ENCODE peak calls at places on chromosomes 1 and 21, in five cellular contexts. N is neuronal stem cell, V is RWPE1, K is esophagus squamous epithelium, R is H9. D is an unnamed sample.

GRCh38 chr21:28337319-28337718 is 655.4 kb downstream of the LTN1 start:
- DNase-seq in N (no peak), V (peak), K (no peak), R (no peak), D (no peak)

GRCh38 chr1:24108334-24109165 is 3.4 kb downstream of the MYOM3 start:
- DNase-seq in N (no peak), V (peak), K (no peak), R (no peak), D (no peak)

GRCh38 chr1:168725060-168725459 is 3.9 kb downstream of the DPT start:
- DNase-seq in N (no peak), V (no peak), K (no peak), R (no peak), D (no peak)

GRCh38 chr1:24946861-24947658 is 17.0 kb upstream of the RUNX3 start:
- DNase-seq in N (no peak), V (no peak), K (no peak), R (no peak), D (no peak)

GRCh38 chr1:119982006-119982405 is 85.7 kb upstream of the ADAM30 start:
- DNase-seq in N (no peak), V (no peak), K (no peak), R (no peak), D (no peak)

GRCh38 chr1:192907545-192908243 is 98.9 kb downstream of the RGS2 start:
- DNase-seq in N (no peak), V (peak), K (no peak), R (no peak), D (no peak)

GRCh38 chr1:227318003-227318851 is at the start of gene CDC42BPA:
- DNase-seq in N (peak), V (peak), K (peak), R (peak), D (peak)

GRCh38 chr21:18673789-18674188 is 270.2 kb upstream of the TMPRSS15 start:
- DNase-seq in N (no peak), V (no peak), K (no peak), R (no peak), D (no peak)

GRCh38 chr1:87398644-87399043 is 70.0 kb downstream of the LMO4 start:
- DNase-seq in N (no peak), V (peak), K (no peak), R (no peak), D (no peak)

GRCh38 chr1:16075337-16076002 is 2.0 kb upstream of the FAM131C start:
- DNase-seq in N (no peak), V (no peak), K (no peak), R (no peak), D (no peak)

GRCh38 chr1:97006044-97006676 is 284.6 kb downstream of the PTBP2 start:
- DNase-seq in N (no peak), V (no peak), K (no peak), R (no peak), D (peak)

GRCh38 chr1:64539808-64540207 is 69.9 kb downstream of the CACHD1 start:
- DNase-seq in N (no peak), V (no peak), K (no peak), R (no peak), D (peak)

GRCh38 chr21:40054403-40054802 is 187.2 kb downstream of the PCP4 start:
- DNase-seq in N (no peak), V (no peak), K (no peak), R (no peak), D (peak)

GRCh38 chr21:33931799-33932390 is 16.3 kb upstream of the ATP5PO start:
- DNase-seq in N (no peak), V (no peak), K (no peak), R (no peak), D (no peak)

GRCh38 chr1:156391701-156392100 is 22.7 kb downstream of the RHBG start:
- DNase-seq in N (no peak), V (no peak), K (no peak), R (no peak), D (no peak)

GRCh38 chr1:106787511-106787910 is 269.0 kb upstream of the PRMT6 start:
- DNase-seq in N (no peak), V (no peak), K (no peak), R (no peak), D (no peak)

GRCh38 chr21:40356644-40357043 is 489.4 kb downstream of the PCP4 start:
- DNase-seq in N (no peak), V (no peak), K (no peak), R (no peak), D (no peak)

GRCh38 chr1:152884966-152885624 is 7.0 kb downstream of the SMCP start:
- DNase-seq in N (no peak), V (no peak), K (no peak), R (no peak), D (no peak)

GRCh38 chr1:230899845-230900251 is 31.5 kb upstream of the C1orf198 start:
- DNase-seq in N (no peak), V (no peak), K (no peak), R (no peak), D (no peak)

GRCh38 chr21:16624468-16625102 is 888.3 kb upstream of the CXADR start:
- DNase-seq in N (no peak), V (no peak), K (no peak), R (no peak), D (no peak)

GRCh38 chr1:203440780-203441179 is 34.8 kb upstream of the PRELP start:
- DNase-seq in N (no peak), V (peak), K (no peak), R (peak), D (peak)

GRCh38 chr1:52907068-52907811 is 14.3 kb downstream of the ECHDC2 start:
- DNase-seq in N (no peak), V (peak), K (no peak), R (no peak), D (no peak)

GRCh38 chr1:244954358-244954757 is 90.0 kb upstream of the HNRNPU start:
- DNase-seq in N (no peak), V (no peak), K (no peak), R (no peak), D (no peak)

GRCh38 chr21:45581322-45581712 is 39.1 kb upstream of the SLC19A1 start:
- DNase-seq in N (no peak), V (no peak), K (no peak), R (no peak), D (no peak)

GRCh38 chr1:192453360-192454045 is 122.1 kb upstream of the RGS1 start:
- DNase-seq in N (no peak), V (no peak), K (no peak), R (no peak), D (no peak)

GRCh38 chr1:19138958-19139581 is 71.0 kb downstream of the UBR4 start:
- DNase-seq in N (no peak), V (no peak), K (no peak), R (no peak), D (no peak)

GRCh38 chr21:37032877-37033471 is 26.5 kb downstream of the RIPPLY3 start:
- DNase-seq in N (no peak), V (peak), K (no peak), R (no peak), D (peak)

GRCh38 chr1:6180215-6180577 is at the start of gene CHD5:
- DNase-seq in N (peak), V (no peak), K (no peak), R (peak), D (no peak)

GRCh38 chr21:29338256-29338655 is 39.5 kb downstream of the BACH1 start:
- DNase-seq in N (no peak), V (no peak), K (no peak), R (no peak), D (no peak)

GRCh38 chr1:77281491-77282186 is at the start of gene AK5:
- DNase-seq in N (peak), V (peak), K (no peak), R (peak), D (no peak)

GRCh38 chr1:15154480-15155036 is 1.0 kb downstream of the TMEM51 start:
- DNase-seq in N (no peak), V (no peak), K (no peak), R (peak), D (no peak)

GRCh38 chr1:13911697-13912619 is 212.0 kb downstream of the PRDM2 start:
- DNase-seq in N (no peak), V (no peak), K (no peak), R (no peak), D (no peak)

GRCh38 chr1:54851928-54852524 is 35.0 kb downstream of the DHCR24 start:
- DNase-seq in N (no peak), V (no peak), K (no peak), R (no peak), D (no peak)

GRCh38 chr1:13523780-13524477 is 10.1 kb upstream of the LRRC38 start:
- DNase-seq in N (no peak), V (no peak), K (no peak), R (peak), D (no peak)

GRCh38 chr1:40258445-40258769 is 371 bp downstream of the ZMPSTE24 start:
- DNase-seq in N (no peak), V (no peak), K (no peak), R (no peak), D (no peak)

GRCh38 chr1:32172621-32173245 is 6.7 kb upstream of the TXLNA start:
- DNase-seq in N (no peak), V (peak), K (no peak), R (no peak), D (no peak)

GRCh38 chr1:182430263-182431068 is 19.5 kb upstream of the RGSL1 start:
- DNase-seq in N (no peak), V (no peak), K (no peak), R (no peak), D (no peak)

GRCh38 chr1:27598902-27599528 is 4.9 kb downstream of the AHDC1 start:
- DNase-seq in N (no peak), V (no peak), K (no peak), R (no peak), D (peak)
- H3K27ac ChIP-seq in N (peak), V (peak), K (peak), R (no peak), D (peak)

GRCh38 chr1:35884934-35885333 is 1.9 kb downstream of the AGO1 start:
- DNase-seq in N (no peak), V (no peak), K (no peak), R (no peak), D (no peak)

GRCh38 chr1:35882586-35882944 is 444 bp upstream of the AGO1 start:
- DNase-seq in N (no peak), V (no peak), K (no peak), R (no peak), D (no peak)

GRCh38 chr1:35882945-35883680 is at the start of gene AGO1:
- DNase-seq in N (peak), V (peak), K (peak), R (peak), D (peak)

GRCh38 chr1:35881850-35882273 is 1.1 kb upstream of the AGO1 start:
- DNase-seq in N (no peak), V (no peak), K (no peak), R (no peak), D (no peak)

GRCh38 chr1:35883681-35884155 is 709 bp downstream of the AGO1 start:
- DNase-seq in N (peak), V (peak), K (no peak), R (peak), D (no peak)
- H3K27ac ChIP-seq in N (no peak), V (peak), K (peak), R (no peak), D (peak)

DNA sequence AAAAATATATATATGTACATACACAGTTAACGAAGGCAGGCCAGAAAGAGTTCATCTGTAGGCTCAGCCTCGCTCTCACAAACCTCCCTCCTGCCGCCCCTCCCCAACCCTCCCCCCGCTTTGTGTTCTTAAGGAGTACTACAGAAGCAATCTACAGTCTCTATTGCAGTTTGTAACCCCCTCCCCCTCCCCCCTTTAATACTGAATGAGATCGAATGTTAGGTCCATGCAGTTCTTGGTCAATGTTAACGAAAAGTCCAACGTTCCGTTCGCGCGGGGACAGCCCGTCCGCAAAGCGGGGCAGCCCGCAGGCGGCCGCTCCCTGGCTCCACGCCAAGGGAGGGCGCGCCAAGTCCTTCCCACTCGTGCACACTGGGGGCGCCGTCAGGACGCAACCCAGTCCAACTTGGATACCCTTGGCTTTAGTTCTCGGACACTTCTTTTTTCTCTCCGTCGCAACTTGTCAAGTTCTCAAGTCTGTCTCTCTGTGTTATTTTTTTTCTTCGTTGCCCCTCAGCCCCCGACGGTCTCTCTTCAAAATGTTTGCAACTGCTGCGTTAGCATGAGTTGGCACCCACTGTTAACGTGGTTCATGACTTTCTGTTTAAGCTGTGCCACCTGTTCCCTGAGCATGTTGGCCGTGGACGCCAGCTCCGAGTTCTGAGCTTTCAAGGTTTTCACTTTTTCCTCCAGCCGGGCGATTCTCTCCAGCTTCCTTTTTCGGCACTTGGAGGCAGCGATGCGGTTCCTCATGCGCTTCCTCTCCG is 2.1 kb downstream of the JUN start:
- DNase-seq in N (peak), V (no peak), K (no peak), R (peak), D (peak)
- H3K27ac ChIP-seq in N (no peak), V (peak), K (peak), R (no peak), D (peak)

DNA sequence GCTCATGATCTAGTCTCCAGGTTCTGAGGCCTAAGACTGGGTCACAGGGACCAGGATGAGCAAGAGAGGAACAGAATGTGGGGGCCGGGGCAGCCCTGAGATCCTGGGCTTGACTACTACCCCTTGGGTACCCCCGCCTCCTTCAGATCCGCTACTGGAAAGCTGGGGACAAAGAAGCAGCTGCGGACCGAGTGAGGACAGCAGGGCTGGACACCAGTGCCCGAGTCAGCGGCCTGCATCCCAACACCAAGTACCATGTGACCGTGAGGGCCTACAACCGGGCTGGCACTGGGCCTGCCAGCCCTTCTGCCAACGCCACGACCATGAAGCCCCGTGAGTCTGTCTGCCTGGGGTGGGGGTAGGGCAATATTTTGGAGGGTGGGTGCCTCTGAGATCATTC is 12.5 kb downstream of the TMEM81 start:
- DNase-seq in N (no peak), V (no peak), K (no peak), R (no peak), D (no peak)
- H3K27ac ChIP-seq in N (no peak), V (no peak), K (no peak), R (no peak), D (no peak)

DNA sequence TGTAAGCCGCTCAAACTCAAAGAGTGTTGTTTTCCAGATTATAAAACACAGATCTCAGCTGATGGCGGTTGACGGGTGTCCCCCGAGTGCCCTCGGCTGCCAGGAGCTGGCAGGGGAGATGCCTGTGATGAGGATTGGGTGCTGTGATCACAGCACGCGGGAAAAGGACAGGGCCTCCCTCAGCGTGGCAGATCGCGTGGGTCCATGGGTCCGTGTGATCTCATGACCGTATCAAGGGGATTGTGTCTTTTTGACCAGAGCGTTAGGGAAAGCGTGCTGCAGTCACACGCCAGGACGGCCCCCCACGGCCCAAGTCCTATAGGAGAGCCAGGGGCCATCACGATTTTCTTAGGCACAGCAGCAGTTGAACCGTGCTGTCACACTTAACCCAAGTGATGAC is 51.9 kb downstream of the PDE9A start:
- DNase-seq in N (no peak), V (no peak), K (no peak), R (no peak), D (no peak)
- H3K27ac ChIP-seq in N (no peak), V (no peak), K (no peak), R (no peak), D (no peak)

GRCh38 chr21:35753308-35753707 is 307.0 kb downstream of the SETD4 start:
- DNase-seq in N (no peak), V (no peak), K (no peak), R (no peak), D (no peak)
- H3K27ac ChIP-seq in N (no peak), V (no peak), K (no peak), R (no peak), D (no peak)

GRCh38 chr1:9435101-9435636 is 104.1 kb upstream of the SLC25A33 start:
- DNase-seq in N (no peak), V (no peak), K (no peak), R (no peak), D (no peak)

GRCh38 chr1:9437931-9438330 is 101.3 kb upstream of the SLC25A33 start:
- DNase-seq in N (no peak), V (no peak), K (no peak), R (no peak), D (peak)

GRCh38 chr1:9434247-9434646 is 105.0 kb upstream of the SLC25A33 start:
- DNase-seq in N (no peak), V (no peak), K (no peak), R (no peak), D (no peak)

GRCh38 chr1:9436258-9436657 is 103.0 kb upstream of the SLC25A33 start:
- DNase-seq in N (no peak), V (no peak), K (no peak), R (no peak), D (no peak)

DNA sequence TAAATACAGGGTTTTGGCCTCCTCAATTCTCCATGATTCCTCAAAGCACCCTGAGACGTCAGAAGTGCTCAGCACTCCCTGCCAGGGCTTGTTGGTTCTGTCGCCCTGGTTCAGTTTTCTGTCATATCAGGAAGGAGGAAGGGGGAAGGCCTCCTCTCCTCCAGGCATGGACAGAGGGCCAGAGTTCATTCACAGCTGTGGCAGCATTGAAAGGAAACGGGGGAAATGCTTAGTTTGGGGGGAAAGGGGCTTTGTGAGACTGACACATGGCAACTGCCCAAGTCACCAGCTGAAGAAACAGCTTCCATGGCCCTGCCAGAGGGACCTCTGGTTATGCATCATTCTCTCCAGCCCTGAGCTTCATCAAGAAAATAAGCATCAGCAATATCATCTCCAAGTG is 103.4 kb upstream of the SLC25A33 start:
- DNase-seq in N (no peak), V (no peak), K (no peak), R (no peak), D (no peak)
- H3K27ac ChIP-seq in N (no peak), V (no peak), K (no peak), R (no peak), D (peak)

GRCh38 chr1:225449261-225449660 is 21.4 kb upstream of the LBR start:
- DNase-seq in N (no peak), V (peak), K (no peak), R (no peak), D (no peak)
- H3K27ac ChIP-seq in N (no peak), V (peak), K (peak), R (no peak), D (no peak)

GRCh38 chr1:150558761-150559626 is 9.8 kb downstream of the ADAMTSL4 start:
- DNase-seq in N (no peak), V (no peak), K (no peak), R (peak), D (no peak)
- H3K27ac ChIP-seq in N (no peak), V (peak), K (peak), R (no peak), D (peak)

GRCh38 chr1:30740952-30741894 is 16.4 kb downstream of the LAPTM5 start:
- DNase-seq in N (no peak), V (peak), K (no peak), R (no peak), D (no peak)
- H3K27ac ChIP-seq in N (no peak), V (no peak), K (no peak), R (no peak), D (no peak)